ENCODE peak calls at places on chromosomes 4 and X, in seven cellular contexts. I is stomach, P is transverse colon, J is tibial nerve, U is K562, D is ovary, C is A549. M is an unnamed sample.

GRCh38 chr4:168859888-168860694 is 150.0 kb downstream of the CBR4 start:
- DNase-seq in C (no peak), P (no peak), J (no peak), U (no peak), I (no peak), D (no peak), M (no peak)

GRCh38 chr4:173169178-173169427 is 492 bp downstream of the GALNT7 start:
- DNase-seq in J (no peak), D (no peak), P (no peak), U (no peak), I (no peak), C (no peak), M (no peak)

GRCh38 chr4:71202703-71203102 is 136.1 kb upstream of the SLC4A4 start:
- DNase-seq in J (no peak), P (no peak), U (no peak), C (no peak), D (no peak), I (no peak), M (no peak)

GRCh38 chrX:153474718-153475117 is 4.3 kb upstream of the HAUS7 start:
- DNase-seq in C (no peak), D (peak; percentile 81), U (peak; percentile 77), I (peak; percentile 43), P (peak; percentile 26), J (peak; percentile 27), M (no peak)

GRCh38 chrX:51215266-51215665 is 117.4 kb upstream of the NUDT10 start:
- DNase-seq in I (no peak), J (no peak), D (no peak), C (no peak), P (no peak), U (no peak), M (no peak)

GRCh38 chr4:141759796-141760425 is 123.5 kb downstream of the IL15 start:
- DNase-seq in I (no peak), J (no peak), D (no peak), P (no peak), U (no peak), C (no peak), M (no peak)

GRCh38 chr4:56655209-56655626 is 25.9 kb downstream of the HOPX start:
- DNase-seq in I (no peak), P (peak; percentile 26), C (no peak), D (peak; percentile 16), U (no peak), J (no peak), M (no peak)

GRCh38 chrX:10296581-10296980 is 139.8 kb downstream of the CLCN4 start:
- DNase-seq in P (no peak), J (no peak), C (no peak), D (no peak), I (no peak), U (no peak), M (no peak)

GRCh38 chrX:66014084-66014483 is 25.8 kb downstream of the VSIG4 start:
- DNase-seq in U (no peak), C (no peak), D (no peak), P (no peak), I (no peak), J (no peak), M (no peak)

GRCh38 chr4:39714171-39714570 is 16.2 kb downstream of the UBE2K start:
- DNase-seq in C (no peak), U (no peak), P (no peak), J (no peak), D (no peak), I (no peak), M (no peak)

GRCh38 chr4:83651846-83652245 is 115.9 kb downstream of the GPAT3 start:
- DNase-seq in I (no peak), P (no peak), J (no peak), C (no peak), D (no peak), U (no peak), M (no peak)

GRCh38 chr4:17773125-17773698 is 8.2 kb downstream of the FAM184B start:
- DNase-seq in C (no peak), I (no peak), D (no peak), U (no peak), J (no peak), P (no peak), M (no peak)

GRCh38 chr4:54988655-54989054 is 136.7 kb downstream of the KDR start:
- DNase-seq in I (no peak), U (no peak), J (no peak), C (no peak), D (no peak), P (no peak), M (no peak)

GRCh38 chr4:186948361-186949291 is 225.0 kb upstream of the FAT1 start:
- DNase-seq in C (peak; percentile 9), D (no peak), U (no peak), P (no peak), J (no peak), I (no peak), M (no peak)

GRCh38 chrX:130024127-130024526 is 41.7 kb downstream of the BCORL1 start:
- DNase-seq in U (peak; percentile 91), J (peak; percentile 70), I (peak; percentile 75), C (peak; percentile 40), D (peak; percentile 33), P (peak; percentile 84), M (peak; percentile 84)

GRCh38 chr4:147526272-147526654 is 45.4 kb downstream of the EDNRA start:
- DNase-seq in I (no peak), D (no peak), J (no peak), C (no peak), U (no peak), P (no peak), M (no peak)

GRCh38 chr4:41751325-41752061 is 3.0 kb upstream of the PHOX2B start:
- DNase-seq in C (no peak), I (no peak), P (no peak), U (peak; percentile 15), D (no peak), J (no peak), M (no peak)

GRCh38 chr4:9832640-9833039 is 51.2 kb downstream of the DRD5 start:
- DNase-seq in J (no peak), D (no peak), P (no peak), U (no peak), I (no peak), C (no peak), M (no peak)

GRCh38 chrX:5054852-5055251 is 1173.8 kb downstream of the NLGN4X start:
- DNase-seq in P (no peak), D (no peak), I (no peak), C (no peak), J (no peak), U (no peak), M (no peak)

GRCh38 chr4:185205697-185206342 is 2.0 kb upstream of the CFAP97 start:
- DNase-seq in I (no peak), C (no peak), J (no peak), P (no peak), D (no peak), U (no peak), M (no peak)

GRCh38 chr4:185201983-185202962 is 1.5 kb downstream of the CFAP97 start:
- DNase-seq in C (no peak), J (no peak), D (no peak), I (no peak), P (no peak), U (peak; percentile 54), M (no peak)

GRCh38 chr4:185204238-185204910 is 574 bp upstream of the CFAP97 start:
- DNase-seq in J (no peak), I (no peak), D (no peak), P (no peak), C (no peak), U (no peak), M (no peak)

GRCh38 chr4:185202984-185203379 is 818 bp downstream of the CFAP97 start:
- DNase-seq in J (no peak), C (no peak), P (no peak), D (no peak), U (no peak), I (no peak), M (no peak)

DNA sequence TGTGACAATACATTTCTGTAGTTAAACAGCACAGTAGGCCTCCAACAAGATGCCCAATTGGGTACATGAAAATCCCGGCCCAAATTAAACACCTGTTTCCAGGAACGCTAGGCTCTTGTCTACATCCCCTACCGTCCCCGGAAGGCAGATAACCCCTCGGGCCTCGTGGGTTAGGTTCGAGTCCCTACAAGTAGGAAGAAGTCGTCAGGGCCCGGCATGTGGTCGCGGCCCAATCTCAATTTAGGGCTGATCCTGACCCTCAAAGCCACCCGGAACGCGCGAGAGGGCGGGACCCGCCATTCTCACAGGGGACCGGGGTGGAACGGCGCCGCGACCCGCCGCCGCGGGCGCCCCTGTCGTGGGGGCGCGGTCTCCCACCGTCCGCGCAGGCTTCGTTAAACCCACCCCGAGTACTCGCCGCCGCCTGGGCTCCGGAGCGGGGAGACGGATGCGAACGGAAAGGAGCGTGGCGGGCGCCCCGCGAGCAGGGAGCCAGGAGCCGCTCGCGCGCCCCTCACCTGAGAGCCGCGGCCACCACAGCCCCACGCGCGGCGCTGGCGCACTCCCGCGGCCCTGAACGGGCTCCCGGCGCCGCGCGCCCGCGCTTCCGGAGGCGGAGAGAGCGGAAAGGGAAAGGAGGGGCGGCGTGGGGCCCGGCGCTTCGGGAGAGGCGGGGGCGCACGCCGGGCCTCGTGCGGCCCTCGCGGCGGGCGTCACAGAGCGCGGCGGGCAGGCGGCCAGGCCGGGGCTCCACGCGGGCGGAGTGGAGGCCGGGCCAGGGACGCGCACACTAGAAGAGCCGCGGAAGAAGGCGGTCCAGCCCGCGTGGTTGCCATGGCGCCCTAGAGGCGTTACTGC is at the start of gene CFAP97:
- DNase-seq in D (peak; percentile 94), P (peak; percentile 92), C (peak; percentile 55), U (peak; percentile 88), I (peak; percentile 92), J (peak; percentile 80), M (peak; percentile 93)
- TF ChIP-seq POLR2A in D (peak; percentile 89), P (no peak), C (no peak), U (peak; percentile 70), I (no peak), J (peak; percentile 58), M (peak; percentile 45)

GRCh38 chr4:3374667-3375066 is 67.1 kb upstream of the HGFAC start:
- DNase-seq in P (no peak), U (no peak), J (no peak), C (no peak), D (no peak), I (no peak), M (no peak)
- H3K4me1 ChIP-seq in P (peaks cover 9% of the 10 kb centered on the region), U (no peaks in the 10 kb centered on the region), J (no peaks in the 10 kb centered on the region), C (no peaks in the 10 kb centered on the region), D (peaks cover 15% of the 10 kb centered on the region), I (peaks cover 33% of the 10 kb centered on the region), M (peaks cover 23% of the 10 kb centered on the region)

DNA sequence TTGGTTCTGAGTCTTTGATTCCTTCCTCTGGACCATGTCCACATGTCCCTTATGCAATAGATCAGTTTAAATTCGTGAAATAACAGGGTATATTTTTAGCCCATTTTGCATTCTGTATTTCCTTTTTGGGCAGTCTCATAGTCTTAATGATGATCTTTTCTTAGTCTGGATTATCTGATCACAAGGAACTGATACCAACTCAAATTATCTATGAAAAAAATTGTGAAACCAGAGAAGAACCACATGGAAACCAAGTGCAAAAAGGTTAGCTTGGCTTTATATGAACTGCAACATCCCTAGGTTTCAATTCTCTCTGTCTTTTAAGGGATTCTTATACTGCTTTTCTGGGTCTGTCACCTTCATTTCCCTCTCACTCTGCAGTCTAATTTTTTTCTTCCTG is 608.6 kb upstream of the AADAT start:
- DNase-seq in C (no peak), I (no peak), P (no peak), U (no peak), D (no peak), J (no peak), M (no peak)
- TF ChIP-seq EP300 in C (no peak), I (no peak), P (no peak), U (no peak), D (no peak), J (no peak), M (no peak)

DNA sequence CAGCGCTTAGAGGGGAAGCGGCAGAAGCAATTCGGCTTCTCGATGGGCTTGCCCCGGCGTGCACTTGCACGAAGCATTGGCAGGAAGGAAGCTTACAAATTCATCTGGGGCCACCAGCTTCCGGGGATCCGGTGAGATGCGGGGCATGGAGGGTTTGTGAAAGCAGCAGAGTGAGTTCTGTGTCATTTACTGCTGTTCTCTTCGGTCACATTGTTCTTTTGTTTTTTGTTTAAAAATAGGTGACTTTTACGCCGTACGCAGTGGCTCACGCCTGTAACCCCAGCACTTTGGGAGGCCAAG is 47.0 kb downstream of the ASMT start:
- DNase-seq in C (no peak), P (no peak), U (no peak), I (no peak), D (no peak), J (no peak), M (no peak)
- TF ChIP-seq POLR2A in C (no peak), P (no peak), U (no peak), I (no peak), D (no peak), J (no peak), M (no peak)